ENCODE peak calls at places on chromosomes 11 and 22, in six cellular contexts. J, H, C, V, X and K are unnamed samples.

GRCh38 chr11:62880231-62880802 is 379 bp upstream of the SLC3A2 start:
- DNase-seq in H (no peak), J (no peak), X (peak; percentile 69), C (no peak), V (no peak), K (peak; percentile 50)

GRCh38 chr11:34157163-34157562 is 51.7 kb downstream of the NAT10 start:
- DNase-seq in H (no peak), J (no peak), V (no peak), X (no peak), C (no peak), K (no peak)

GRCh38 chr22:46240073-46240472 is 10.0 kb downstream of the CDPF1 start:
- DNase-seq in J (no peak), X (no peak), H (no peak), V (no peak), C (no peak), K (no peak)

GRCh38 chr11:92443109-92443508 is 218.5 kb downstream of the FAT3 start:
- DNase-seq in V (no peak), C (no peak), H (no peak), J (no peak), X (no peak), K (no peak)

GRCh38 chr11:66315921-66316811 is 678 bp downstream of the CD248 start:
- DNase-seq in C (no peak), V (no peak), X (no peak), H (no peak), J (no peak), K (no peak)

GRCh38 chr22:34116126-34116525 is 195.8 kb upstream of the LARGE1 start:
- DNase-seq in X (no peak), C (no peak), J (no peak), V (no peak), H (no peak), K (no peak)

GRCh38 chr11:2466869-2467694 is 22.3 kb downstream of the KCNQ1 start:
- DNase-seq in C (no peak), V (no peak), H (no peak), J (peak; percentile 52), X (no peak), K (no peak)

GRCh38 chr11:125750629-125751028 is 4.5 kb downstream of the PATE1 start:
- DNase-seq in H (no peak), X (no peak), V (no peak), J (no peak), C (no peak), K (no peak)

GRCh38 chr11:123702137-123702536 is 39.3 kb downstream of the ZNF202 start:
- DNase-seq in J (no peak), C (no peak), X (peak; percentile 7), H (no peak), V (no peak), K (no peak)

GRCh38 chr22:46129390-46130041 is 20.8 kb upstream of the PPARA start:
- DNase-seq in V (no peak), C (no peak), H (no peak), J (no peak), X (no peak), K (no peak)

GRCh38 chr11:120130176-120130980 is 7.5 kb downstream of the TRIM29 start:
- DNase-seq in V (no peak), J (no peak), X (no peak), H (no peak), C (no peak), K (no peak)

GRCh38 chr22:42367980-42368378 is 64.2 kb downstream of the NFAM1 start:
- DNase-seq in X (no peak), V (no peak), C (no peak), J (no peak), H (no peak), K (no peak)

GRCh38 chr11:32385998-32386397 is 49.3 kb downstream of the WT1 start:
- DNase-seq in J (no peak), V (peak; percentile 63), X (peak; percentile 24), C (no peak), H (no peak), K (peak; percentile 63)

GRCh38 chr22:19411690-19412045 is 19.9 kb downstream of the HIRA start:
- DNase-seq in X (no peak), J (no peak), H (no peak), C (no peak), V (no peak), K (no peak)

GRCh38 chr11:69746780-69747742 is 28.1 kb downstream of the FGF4 start:
- DNase-seq in C (no peak), V (peak; percentile 37), J (no peak), X (no peak), H (no peak), K (no peak)

GRCh38 chr11:119664063-119664572 is 64.9 kb downstream of the NECTIN1 start:
- DNase-seq in J (no peak), C (no peak), X (no peak), H (peak; percentile 70), V (no peak), K (no peak)